ENCODE peak calls at places on chromosomes 7 and 10, in six cellular contexts. One of them, this sample, is unnamed.

GRCh38 chr10:71527135-71527534 is 130.4 kb downstream of the CDH23 start:
- DNase-seq in SK-N-SH: no peak
- DNase-seq in HL-60: no peak
- DNase-seq in spleen: no peak
- DNase-seq in GM12892: no peak
- DNase-seq in HCT116: no peak
- DNase-seq in this sample: no peak

GRCh38 chr10:128875955-128876354 is 591.1 kb upstream of the MGMT start:
- DNase-seq in GM12892: no peak
- DNase-seq in SK-N-SH: no peak
- DNase-seq in HL-60: no peak
- DNase-seq in HCT116: no peak
- DNase-seq in spleen: no peak
- DNase-seq in this sample: no peak

GRCh38 chr10:132904814-132905649 is 37.3 kb downstream of the CFAP46 start:
- DNase-seq in SK-N-SH: no peak
- DNase-seq in GM12892: no peak
- DNase-seq in HL-60: no peak
- DNase-seq in spleen: peak; percentile 37
- DNase-seq in HCT116: no peak
- DNase-seq in this sample: no peak

GRCh38 chr10:97065128-97065527 is 120.6 kb downstream of the SLIT1 start:
- DNase-seq in spleen: peak; percentile 44
- DNase-seq in HL-60: no peak
- DNase-seq in HCT116: no peak
- DNase-seq in SK-N-SH: no peak
- DNase-seq in GM12892: no peak
- DNase-seq in this sample: no peak

GRCh38 chr10:5159126-5159525 is 25.8 kb downstream of the AKR1C8 start:
- DNase-seq in GM12892: no peak
- DNase-seq in HCT116: no peak
- DNase-seq in spleen: no peak
- DNase-seq in SK-N-SH: no peak
- DNase-seq in HL-60: no peak
- DNase-seq in this sample: no peak

GRCh38 chr10:97222346-97222961 is 36.7 kb upstream of the SLIT1 start:
- DNase-seq in SK-N-SH: peak; percentile 46
- DNase-seq in spleen: no peak
- DNase-seq in GM12892: no peak
- DNase-seq in HCT116: no peak
- DNase-seq in HL-60: peak; percentile 49
- DNase-seq in this sample: no peak

GRCh38 chr10:112663181-112663879 is 216.3 kb downstream of the VTI1A start:
- DNase-seq in GM12892: no peak
- DNase-seq in spleen: no peak
- DNase-seq in HCT116: peak; percentile 75
- DNase-seq in SK-N-SH: no peak
- DNase-seq in HL-60: no peak
- DNase-seq in this sample: no peak

GRCh38 chr7:91424372-91424771 is 160.1 kb downstream of the FZD1 start:
- DNase-seq in HCT116: no peak
- DNase-seq in spleen: no peak
- DNase-seq in HL-60: no peak
- DNase-seq in SK-N-SH: peak; percentile 47
- DNase-seq in GM12892: no peak
- DNase-seq in this sample: no peak

GRCh38 chr7:56091591-56091990 is 1.2 kb downstream of the PHKG1 start:
- DNase-seq in spleen: no peak
- DNase-seq in HL-60: no peak
- DNase-seq in SK-N-SH: no peak
- DNase-seq in HCT116: no peak
- DNase-seq in GM12892: no peak
- DNase-seq in this sample: no peak

GRCh38 chr10:44466236-44466635 is 81.3 kb upstream of the CXCL12 start:
- DNase-seq in GM12892: no peak
- DNase-seq in spleen: no peak
- DNase-seq in HL-60: no peak
- DNase-seq in SK-N-SH: no peak
- DNase-seq in HCT116: no peak
- DNase-seq in this sample: no peak

DNA sequence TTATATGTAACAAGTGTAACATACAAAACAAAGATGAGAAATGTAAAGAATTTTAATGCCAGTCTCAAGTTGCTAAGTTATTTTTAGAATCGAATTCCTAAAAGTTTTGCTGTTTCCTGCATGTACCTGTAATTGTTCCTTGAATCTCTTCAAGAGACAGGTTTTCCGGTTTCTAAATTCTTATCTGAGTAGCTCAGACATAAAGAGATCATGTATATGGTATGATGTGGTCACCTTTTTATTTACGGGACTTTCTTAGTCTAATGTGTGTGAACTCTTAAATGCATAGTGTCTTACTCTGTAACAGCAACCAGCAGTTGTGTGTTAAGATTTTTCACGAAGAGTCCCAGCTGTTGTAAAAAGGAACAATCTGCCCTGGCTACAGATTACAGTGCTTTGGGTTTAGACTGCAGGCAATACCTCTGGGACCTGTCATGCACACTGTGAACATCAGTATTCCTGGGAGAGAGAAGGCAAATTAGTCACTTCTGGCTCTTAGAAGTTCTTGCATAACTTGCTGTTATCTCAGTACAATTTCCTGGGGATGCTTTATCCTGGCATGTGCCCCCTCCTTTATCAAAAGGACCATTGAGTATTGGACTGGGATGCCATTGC is 263.4 kb downstream of the BICC1 start:
- DNase-seq in SK-N-SH: no peak
- DNase-seq in HCT116: no peak
- DNase-seq in HL-60: no peak
- DNase-seq in GM12892: no peak
- DNase-seq in spleen: no peak
- DNase-seq in this sample: no peak
- TF ChIP-seq POLR2AphosphoS5 in SK-N-SH: no peak
- TF ChIP-seq POLR2AphosphoS5 in HCT116: no peak
- TF ChIP-seq POLR2AphosphoS5 in HL-60: no peak
- TF ChIP-seq POLR2AphosphoS5 in GM12892: no peak
- TF ChIP-seq POLR2AphosphoS5 in spleen: no peak
- TF ChIP-seq POLR2AphosphoS5 in this sample: no peak

DNA sequence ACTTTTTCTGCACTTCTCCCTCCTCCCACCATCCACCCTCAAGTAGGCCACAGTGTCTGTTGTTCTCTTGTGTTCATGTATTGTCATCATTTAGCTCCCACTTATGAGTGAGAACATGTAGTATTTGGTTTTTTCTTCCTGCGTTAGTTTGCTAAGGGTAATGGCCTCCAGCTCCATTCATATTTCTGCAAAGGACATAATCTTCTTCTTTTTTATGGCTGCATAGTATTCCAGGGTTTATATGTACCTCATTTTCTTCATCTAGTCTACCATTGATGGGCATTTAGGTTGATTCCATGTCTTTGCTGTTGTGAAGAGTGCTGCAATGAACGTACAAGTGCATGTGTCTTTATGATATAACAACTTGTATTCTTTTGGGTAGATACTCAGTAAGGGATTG is 230.4 kb downstream of the ARL4A start:
- DNase-seq in HL-60: no peak
- DNase-seq in spleen: no peak
- DNase-seq in SK-N-SH: no peak
- DNase-seq in GM12892: no peak
- DNase-seq in HCT116: no peak
- DNase-seq in this sample: no peak
- TF ChIP-seq POLR2AphosphoS5 in HL-60: no peak
- TF ChIP-seq POLR2AphosphoS5 in spleen: no peak
- TF ChIP-seq POLR2AphosphoS5 in SK-N-SH: no peak
- TF ChIP-seq POLR2AphosphoS5 in GM12892: no peak
- TF ChIP-seq POLR2AphosphoS5 in HCT116: no peak
- TF ChIP-seq POLR2AphosphoS5 in this sample: no peak

GRCh38 chr7:4683884-4684565 is 1.9 kb downstream of the FOXK1 start:
- DNase-seq in GM12892: no peak
- DNase-seq in SK-N-SH: peak; percentile 73
- DNase-seq in HL-60: no peak
- DNase-seq in HCT116: no peak
- DNase-seq in spleen: peak; percentile 90
- DNase-seq in this sample: no peak
- TF ChIP-seq POLR2AphosphoS5 in GM12892: no peak
- TF ChIP-seq POLR2AphosphoS5 in SK-N-SH: no peak
- TF ChIP-seq POLR2AphosphoS5 in HL-60: no peak
- TF ChIP-seq POLR2AphosphoS5 in HCT116: peak; percentile 45
- TF ChIP-seq POLR2AphosphoS5 in spleen: peak; percentile 73
- TF ChIP-seq POLR2AphosphoS5 in this sample: no peak

DNA sequence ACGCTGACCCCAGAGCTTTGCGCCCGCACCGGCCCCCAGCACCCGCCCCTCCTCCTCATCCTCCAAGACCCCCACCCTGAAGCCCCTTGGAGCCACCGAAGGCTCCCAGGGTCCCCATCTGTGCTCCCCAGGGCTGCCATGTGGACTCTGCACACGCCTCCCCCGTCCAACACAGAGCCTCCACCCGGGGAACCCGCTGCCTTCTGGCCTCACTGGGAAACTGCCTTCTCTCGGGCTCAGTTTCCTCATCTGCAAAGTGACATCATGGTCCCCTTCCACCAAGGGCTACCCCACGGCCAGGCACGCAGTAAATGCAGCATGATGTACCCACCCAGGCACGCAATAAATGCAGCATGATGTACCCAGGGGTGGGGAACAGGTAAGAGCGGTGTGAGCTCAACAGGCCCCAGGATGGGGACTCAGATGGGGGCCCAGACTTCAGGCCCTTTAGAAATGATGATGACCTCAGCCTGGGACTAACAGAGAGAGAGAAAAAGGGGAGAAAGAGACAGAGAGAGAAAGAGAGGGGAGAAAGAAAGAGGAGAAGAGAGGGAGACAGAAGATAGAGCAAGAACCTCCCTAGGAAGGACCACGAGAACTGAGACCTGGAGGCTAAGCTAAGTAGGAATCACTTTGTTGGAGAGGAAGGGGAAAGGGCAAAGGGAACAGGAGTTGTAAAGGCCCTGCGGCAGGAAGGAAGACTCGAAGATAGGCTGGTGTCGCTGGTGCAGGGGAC is 2.5 kb upstream of the MICALL2 start:
- DNase-seq in HL-60: peak; percentile 46
- DNase-seq in spleen: no peak
- DNase-seq in SK-N-SH: no peak
- DNase-seq in HCT116: no peak
- DNase-seq in GM12892: no peak
- DNase-seq in this sample: no peak
- TF ChIP-seq POLR2AphosphoS5 in HL-60: no peak
- TF ChIP-seq POLR2AphosphoS5 in spleen: no peak
- TF ChIP-seq POLR2AphosphoS5 in SK-N-SH: no peak
- TF ChIP-seq POLR2AphosphoS5 in HCT116: no peak
- TF ChIP-seq POLR2AphosphoS5 in GM12892: no peak
- TF ChIP-seq POLR2AphosphoS5 in this sample: no peak

This sample was measured in SK-N-MC.